ENCODE peak calls at places on chromosomes 13 and 19, in nine cellular contexts. K is tibial nerve, S is HepG2, M is sigmoid colon, Z is A549, T is SK-N-SH, B is stomach, E is esophagus muscularis mucosa, O is transverse colon. U is an unnamed sample.

GRCh38 chr19:16591803-16592556 is 19.8 kb upstream of the SLC35E1 start:
- DNase-seq in B (no peak), M (no peak), O (no peak), K (no peak), S (no peak), Z (no peak), E (no peak), T (no peak), U (no peak)

GRCh38 chr13:39515231-39515630 is 87.8 kb downstream of the LHFPL6 start:
- DNase-seq in Z (no peak), M (no peak), S (no peak), K (no peak), B (no peak), E (no peak), O (no peak), T (no peak), U (no peak)

GRCh38 chr13:101343128-101343787 is 73.0 kb downstream of the NALCN start:
- DNase-seq in O (no peak), S (no peak), Z (no peak), K (no peak), E (no peak), T (no peak), M (no peak), B (no peak), U (no peak)

GRCh38 chr19:44757735-44758505 is 9.4 kb downstream of the BCL3 start:
- DNase-seq in M (peak; percentile 90), O (peak; percentile 40), E (no peak), B (peak; percentile 61), S (no peak), K (peak; percentile 69), Z (no peak), T (peak; percentile 87), U (peak; percentile 67)

GRCh38 chr13:111368091-111368490 is 47.6 kb downstream of the TEX29 start:
- DNase-seq in O (no peak), K (no peak), E (peak; percentile 86), B (no peak), T (no peak), M (no peak), S (no peak), Z (no peak), U (no peak)

GRCh38 chr13:27966641-27967202 is 2.4 kb downstream of the CDX2 start:
- DNase-seq in T (peak; percentile 44), B (peak; percentile 24), E (no peak), M (no peak), K (no peak), O (no peak), Z (no peak), S (no peak), U (no peak)

GRCh38 chr13:107838592-107839161 is 376.7 kb downstream of the LIG4 start:
- DNase-seq in M (no peak), O (no peak), Z (no peak), K (no peak), T (no peak), E (no peak), S (no peak), B (no peak), U (no peak)

GRCh38 chr13:40706439-40706838 is 40.0 kb upstream of the FOXO1 start:
- DNase-seq in Z (no peak), B (no peak), M (no peak), T (no peak), E (no peak), K (no peak), S (no peak), O (no peak), U (no peak)

GRCh38 chr19:46404039-46404883 is 9.1 kb downstream of the CCDC8 start:
- DNase-seq in B (peak; percentile 35), E (no peak), K (no peak), S (peak; percentile 69), M (peak; percentile 82), T (no peak), O (peak; percentile 63), Z (peak; percentile 93), U (peak; percentile 70)

GRCh38 chr13:101576977-101577376 is 124.5 kb downstream of the ITGBL1 start:
- DNase-seq in Z (no peak), O (no peak), M (no peak), B (no peak), E (no peak), T (no peak), K (no peak), S (peak; percentile 69), U (no peak)

GRCh38 chr19:33496496-33496895 is 25.1 kb downstream of the PEPD start:
- DNase-seq in T (peak; percentile 27), K (no peak), S (no peak), Z (no peak), B (no peak), E (no peak), O (no peak), M (peak; percentile 22), U (no peak)

DNA sequence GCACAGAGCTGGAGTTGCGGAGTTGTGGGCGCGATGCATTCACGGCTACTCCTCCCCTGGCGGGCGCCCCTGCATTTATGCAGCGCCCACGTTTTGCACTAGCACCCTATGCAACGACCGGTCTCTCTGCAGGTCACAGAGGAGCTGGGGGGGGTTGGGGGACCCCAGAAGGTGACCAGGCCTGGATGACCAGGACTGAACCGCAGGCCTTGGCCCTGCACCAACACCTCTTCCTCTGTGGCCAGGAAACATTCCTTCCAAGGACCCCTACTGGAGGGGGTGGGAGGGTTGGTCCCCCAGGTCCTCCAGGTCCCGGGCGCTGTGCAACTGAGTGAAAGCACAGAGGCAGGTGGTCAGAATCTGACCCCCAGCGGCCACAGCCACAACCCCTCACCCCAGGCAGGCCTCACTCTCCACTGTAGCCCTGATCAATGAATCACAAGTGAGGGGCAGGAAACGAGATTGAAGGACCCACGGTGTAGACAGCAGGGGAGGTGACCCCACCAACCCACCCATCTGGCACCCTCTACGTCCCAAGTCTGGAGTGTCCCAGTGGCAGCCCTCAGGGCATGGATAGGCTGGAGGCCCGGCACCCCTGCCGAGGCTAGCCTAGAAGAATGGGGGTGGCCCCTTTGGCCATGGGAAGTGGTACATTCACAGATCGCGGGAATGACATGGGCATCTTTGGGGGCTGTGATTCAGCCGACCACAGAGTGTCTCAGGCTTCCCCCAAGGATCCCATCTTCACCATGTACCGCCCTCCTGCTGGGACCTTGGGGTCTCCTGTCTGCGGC is 11.1 kb upstream of the MKNK2 start:
- DNase-seq in B (no peak), T (no peak), K (no peak), E (no peak), Z (no peak), M (no peak), O (no peak), S (peak; percentile 33), U (no peak)
- TF ChIP-seq EP300 in B (no peak), T (no peak), K (no peak), E (no peak), Z (no peak), M (no peak), O (no peak), S (no peak), U (no peak)

GRCh38 chr13:48653074-48654054 is at the start of gene CYSLTR2:
- DNase-seq in O (no peak), T (peak; percentile 32), B (no peak), M (no peak), K (no peak), S (no peak), E (peak; percentile 55), Z (no peak), U (no peak)
- TF ChIP-seq EP300 in O (no peak), T (peak; percentile 10), B (no peak), M (no peak), K (no peak), S (no peak), E (no peak), Z (no peak), U (no peak)

DNA sequence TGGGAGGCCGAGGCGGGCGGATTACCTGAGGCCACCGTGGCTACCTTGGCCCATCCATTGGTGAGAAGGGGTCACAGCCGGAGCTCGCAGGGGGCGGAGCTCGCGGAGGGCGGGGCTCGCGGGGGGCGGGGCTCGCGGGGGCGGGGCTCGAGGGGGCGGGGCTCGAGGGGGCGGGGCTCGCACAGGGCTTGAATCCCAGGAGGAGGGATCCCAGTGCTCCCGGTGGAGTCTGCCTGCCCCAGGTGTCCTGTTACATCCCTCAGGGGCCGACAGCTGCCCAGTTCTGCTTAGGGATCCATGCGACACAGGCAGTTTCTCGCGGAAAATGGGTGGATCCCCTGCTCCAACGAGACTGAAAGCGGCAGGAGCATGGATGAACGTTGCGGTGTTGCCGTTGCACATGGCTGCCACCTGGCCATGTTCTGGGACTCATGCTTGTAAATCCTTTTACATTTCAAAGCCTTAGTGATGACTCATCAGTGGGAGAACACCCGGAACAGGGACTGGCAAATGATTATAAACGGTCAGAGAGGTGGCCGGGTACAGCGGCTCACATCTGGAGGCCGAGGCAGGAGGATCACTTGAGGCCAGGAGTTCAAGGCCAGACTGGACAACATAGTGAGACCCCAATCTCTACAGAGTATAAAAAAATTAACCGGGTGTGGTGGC is 25.1 kb downstream of the TMPRSS9 start:
- DNase-seq in M (no peak), B (no peak), Z (peak; percentile 81), K (no peak), T (peak; percentile 95), O (peak; percentile 51), E (no peak), S (peak; percentile 81), U (no peak)
- TF ChIP-seq EP300 in M (no peak), B (no peak), Z (no peak), K (no peak), T (no peak), O (no peak), E (no peak), S (no peak), U (no peak)

GRCh38 chr19:4389511-4390016 is 10.8 kb downstream of the SH3GL1 start:
- DNase-seq in K (no peak), M (no peak), B (no peak), S (no peak), Z (no peak), O (no peak), E (no peak), T (no peak), U (peak; percentile 27)

GRCh38 chr19:4385291-4386037 is 14.9 kb downstream of the SH3GL1 start:
- DNase-seq in M (no peak), B (no peak), Z (no peak), E (no peak), K (no peak), O (no peak), S (no peak), T (no peak), U (no peak)

GRCh38 chr19:4388171-4389063 is 11.9 kb downstream of the SH3GL1 start:
- DNase-seq in O (no peak), B (peak; percentile 77), E (no peak), K (no peak), Z (no peak), S (no peak), M (no peak), T (no peak), U (no peak)

GRCh38 chr19:4389064-4389375 is 11.3 kb downstream of the SH3GL1 start:
- DNase-seq in Z (no peak), E (no peak), S (no peak), B (no peak), M (no peak), T (no peak), K (no peak), O (no peak), U (no peak)

DNA sequence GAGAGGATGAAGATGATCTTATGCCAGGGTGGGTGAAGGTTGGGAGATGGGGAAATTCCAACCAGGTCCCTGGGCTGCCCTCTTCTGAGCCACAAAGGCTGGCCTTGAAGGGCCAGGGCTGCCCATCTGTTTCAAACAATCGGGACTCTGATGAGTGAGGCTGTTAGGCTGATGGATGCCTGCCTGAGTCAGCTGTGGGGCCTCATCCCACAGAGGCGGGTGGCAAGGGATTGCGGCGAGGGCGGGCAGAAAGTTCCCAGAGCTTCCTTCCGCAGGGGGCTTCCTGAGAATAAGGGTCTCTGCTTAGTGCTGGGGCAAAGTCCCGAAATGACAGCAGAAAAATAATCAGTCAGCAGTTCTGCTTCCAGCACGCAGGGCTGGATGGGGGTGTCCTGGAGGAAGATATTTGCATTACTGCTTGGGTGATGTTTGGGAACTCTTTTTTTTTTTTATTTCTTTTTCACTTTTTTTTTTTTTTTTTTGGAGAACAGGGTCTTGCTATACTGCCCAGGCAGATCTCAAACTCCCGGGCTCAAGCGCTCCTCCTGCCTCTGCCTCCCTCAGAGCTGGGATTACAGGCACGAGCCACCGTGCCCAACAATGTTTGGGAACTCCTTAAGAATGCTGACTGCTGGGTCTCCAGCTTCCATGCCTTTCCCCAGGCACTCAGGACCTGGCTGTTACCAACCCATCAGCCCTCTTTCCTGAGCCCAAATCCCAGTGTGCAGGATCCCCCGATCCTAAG is 14.1 kb downstream of the SH3GL1 start:
- DNase-seq in B (no peak), K (no peak), T (no peak), O (no peak), E (no peak), S (no peak), Z (no peak), M (no peak), U (no peak)
- TF ChIP-seq EP300 in B (no peak), K (no peak), T (no peak), O (no peak), E (no peak), S (no peak), Z (no peak), M (no peak), U (no peak)